ENCODE peak calls at places on chromosomes 5 and 9, in eight cellular contexts. One of them, this sample, is unnamed.

GRCh38 chr5:128081111-128081865 is 2.3 kb upstream of the SLC12A2 start:
- DNase-seq in NCI-H1436: no peak
- DNase-seq in HuH-7.5: no peak
- DNase-seq in lung: no peak
- DNase-seq in HT-29: peak
- DNase-seq in cardiac muscle cell: no peak
- DNase-seq in germinal center: no peak
- DNase-seq in HT1080: peak
- DNase-seq in this sample: no peak

GRCh38 chr5:32909207-32909606 is 198.1 kb downstream of the NPR3 start:
- DNase-seq in NCI-H1436: no peak
- DNase-seq in HuH-7.5: no peak
- DNase-seq in lung: no peak
- DNase-seq in HT-29: no peak
- DNase-seq in cardiac muscle cell: no peak
- DNase-seq in germinal center: no peak
- DNase-seq in HT1080: no peak
- DNase-seq in this sample: no peak

GRCh38 chr5:32559411-32559810 is 25.9 kb upstream of the SUB1 start:
- DNase-seq in NCI-H1436: no peak
- DNase-seq in HuH-7.5: no peak
- DNase-seq in lung: no peak
- DNase-seq in HT-29: no peak
- DNase-seq in cardiac muscle cell: no peak
- DNase-seq in germinal center: no peak
- DNase-seq in HT1080: no peak
- DNase-seq in this sample: no peak

GRCh38 chr5:149358818-149359217 is 972 bp downstream of the PCYOX1L start:
- DNase-seq in NCI-H1436: no peak
- DNase-seq in HuH-7.5: no peak
- DNase-seq in lung: no peak
- DNase-seq in HT-29: no peak
- DNase-seq in cardiac muscle cell: no peak
- DNase-seq in germinal center: no peak
- DNase-seq in HT1080: no peak
- DNase-seq in this sample: no peak

GRCh38 chr5:127878174-127878750 is 175.1 kb downstream of the CCDC192 start:
- DNase-seq in NCI-H1436: peak
- DNase-seq in HuH-7.5: peak
- DNase-seq in lung: peak
- DNase-seq in HT-29: peak
- DNase-seq in cardiac muscle cell: peak
- DNase-seq in germinal center: no peak
- DNase-seq in HT1080: peak
- DNase-seq in this sample: no peak

GRCh38 chr5:129048509-129048908 is 46.0 kb upstream of the ISOC1 start:
- DNase-seq in NCI-H1436: no peak
- DNase-seq in HuH-7.5: no peak
- DNase-seq in lung: no peak
- DNase-seq in HT-29: no peak
- DNase-seq in cardiac muscle cell: no peak
- DNase-seq in germinal center: no peak
- DNase-seq in HT1080: no peak
- DNase-seq in this sample: no peak

GRCh38 chr5:34499001-34499734 is 157.0 kb upstream of the RAI14 start:
- DNase-seq in NCI-H1436: no peak
- DNase-seq in HuH-7.5: no peak
- DNase-seq in lung: no peak
- DNase-seq in HT-29: no peak
- DNase-seq in cardiac muscle cell: no peak
- DNase-seq in germinal center: no peak
- DNase-seq in HT1080: peak
- DNase-seq in this sample: no peak

GRCh38 chr5:139838381-139839197 is 43.0 kb downstream of the PSD2 start:
- DNase-seq in NCI-H1436: no peak
- DNase-seq in HuH-7.5: no peak
- DNase-seq in lung: no peak
- DNase-seq in HT-29: no peak
- DNase-seq in cardiac muscle cell: no peak
- DNase-seq in germinal center: no peak
- DNase-seq in HT1080: no peak
- DNase-seq in this sample: no peak

GRCh38 chr9:105278751-105279150 is 34.3 kb downstream of the SLC44A1 start:
- DNase-seq in NCI-H1436: no peak
- DNase-seq in HuH-7.5: no peak
- DNase-seq in lung: no peak
- DNase-seq in HT-29: no peak
- DNase-seq in cardiac muscle cell: no peak
- DNase-seq in germinal center: no peak
- DNase-seq in HT1080: no peak
- DNase-seq in this sample: no peak

GRCh38 chr5:73591102-73591695 is 25.7 kb downstream of the UTP15 start:
- DNase-seq in NCI-H1436: peak
- DNase-seq in HuH-7.5: peak
- DNase-seq in lung: peak
- DNase-seq in HT-29: peak
- DNase-seq in cardiac muscle cell: peak
- DNase-seq in germinal center: peak
- DNase-seq in HT1080: peak
- DNase-seq in this sample: peak

GRCh38 chr5:135429326-135429725 is 17.8 kb downstream of the DCANP1 start:
- DNase-seq in NCI-H1436: no peak
- DNase-seq in HuH-7.5: no peak
- DNase-seq in lung: no peak
- DNase-seq in HT-29: no peak
- DNase-seq in cardiac muscle cell: peak
- DNase-seq in germinal center: no peak
- DNase-seq in HT1080: no peak
- DNase-seq in this sample: no peak

GRCh38 chr9:137642118-137642601 is 23.4 kb downstream of the EHMT1 start:
- DNase-seq in NCI-H1436: no peak
- DNase-seq in HuH-7.5: no peak
- DNase-seq in lung: no peak
- DNase-seq in HT-29: no peak
- DNase-seq in cardiac muscle cell: no peak
- DNase-seq in germinal center: no peak
- DNase-seq in HT1080: no peak
- DNase-seq in this sample: no peak

GRCh38 chr5:35294976-35295375 is 64.7 kb upstream of the PRLR start:
- DNase-seq in NCI-H1436: no peak
- DNase-seq in HuH-7.5: no peak
- DNase-seq in lung: no peak
- DNase-seq in HT-29: peak
- DNase-seq in cardiac muscle cell: no peak
- DNase-seq in germinal center: no peak
- DNase-seq in HT1080: no peak
- DNase-seq in this sample: no peak

GRCh38 chr5:73911761-73912393 is 285.9 kb downstream of the ARHGEF28 start:
- DNase-seq in NCI-H1436: peak
- DNase-seq in HuH-7.5: no peak
- DNase-seq in lung: no peak
- DNase-seq in HT-29: no peak
- DNase-seq in cardiac muscle cell: no peak
- DNase-seq in germinal center: no peak
- DNase-seq in HT1080: no peak
- DNase-seq in this sample: no peak

GRCh38 chr9:13487936-13488335 is 208.4 kb upstream of the MPDZ start:
- DNase-seq in NCI-H1436: no peak
- DNase-seq in HuH-7.5: no peak
- DNase-seq in lung: no peak
- DNase-seq in HT-29: no peak
- DNase-seq in cardiac muscle cell: no peak
- DNase-seq in germinal center: no peak
- DNase-seq in HT1080: no peak
- DNase-seq in this sample: no peak